ENCODE peak calls at places on chromosomes 7 and 10, in five cellular contexts. P is A673, C is GM12878, I is HCT116, E is PC-9. B is an unnamed sample.

GRCh38 chr7:95534796-95535195 is 49.1 kb downstream of the ASB4 start:
- DNase-seq in P (no peak), C (no peak), I (no peak), E (no peak), B (no peak)

GRCh38 chr7:112234147-112234546 is 27.7 kb downstream of the ZNF277 start:
- DNase-seq in P (no peak), C (no peak), I (no peak), E (no peak), B (no peak)

GRCh38 chr7:101066141-101066857 is 19.0 kb upstream of the TRIM56 start:
- DNase-seq in P (peak; percentile 88), C (no peak), I (no peak), E (no peak), B (no peak)

GRCh38 chr10:70295946-70296345 is 12.1 kb upstream of the NPFFR1 start:
- DNase-seq in P (no peak), C (no peak), I (no peak), E (no peak), B (no peak)

GRCh38 chr10:109934958-109935793 is 11.9 kb upstream of the XPNPEP1 start:
- DNase-seq in P (no peak), C (no peak), I (no peak), E (peak; percentile 72), B (peak; percentile 90)

GRCh38 chr7:44325811-44326241 is 432 bp upstream of the CAMK2B start:
- DNase-seq in P (no peak), C (no peak), I (no peak), E (no peak), B (no peak)

GRCh38 chr10:76550806-76551205 is 1086.8 kb downstream of the KCNMA1 start:
- DNase-seq in P (no peak), C (no peak), I (no peak), E (no peak), B (peak; percentile 36)

GRCh38 chr10:113630929-113631533 is 32.8 kb downstream of the NRAP start:
- DNase-seq in P (no peak), C (no peak), I (no peak), E (no peak), B (no peak)

GRCh38 chr7:27944626-27945025 is 204.7 kb downstream of the TAX1BP1 start:
- DNase-seq in P (no peak), C (no peak), I (no peak), E (no peak), B (no peak)

GRCh38 chr7:64183126-64183742 is 23.8 kb upstream of the ZNF735 start:
- DNase-seq in P (no peak), C (no peak), I (no peak), E (no peak), B (no peak)

GRCh38 chr10:119478111-119479047 is 64.1 kb downstream of the RGS10 start:
- DNase-seq in P (no peak), C (peak; percentile 46), I (no peak), E (no peak), B (no peak)

GRCh38 chr10:75605096-75605495 is 173.7 kb downstream of the LRMDA start:
- DNase-seq in P (no peak), C (no peak), I (no peak), E (no peak), B (no peak)

GRCh38 chr10:93873427-93874115 is 20.2 kb upstream of the SLC35G1 start:
- DNase-seq in P (no peak), C (no peak), I (no peak), E (no peak), B (peak; percentile 73)

GRCh38 chr10:95408931-95409873 is 118.4 kb upstream of the PDLIM1 start:
- DNase-seq in P (peak; percentile 12), C (no peak), I (no peak), E (peak; percentile 82), B (no peak)

GRCh38 chr10:71456631-71457030 is 59.9 kb downstream of the CDH23 start:
- DNase-seq in P (no peak), C (no peak), I (no peak), E (no peak), B (no peak)

GRCh38 chr7:138565451-138566114 is 105.5 kb downstream of the TRIM24 start:
- DNase-seq in P (peak; percentile 13), C (no peak), I (peak; percentile 7), E (peak; percentile 43), B (peak; percentile 67)

GRCh38 chr7:148609045-148609725 is 18.6 kb downstream of the C7orf33 start:
- DNase-seq in P (no peak), C (no peak), I (no peak), E (peak; percentile 20), B (peak; percentile 64)

GRCh38 chr10:114181971-114182370 is 2.8 kb downstream of the TDRD1 start:
- DNase-seq in P (no peak), C (no peak), I (no peak), E (peak; percentile 42), B (no peak)

GRCh38 chr7:122143376-122143750 is 686 bp downstream of the AASS start:
- DNase-seq in P (peak; percentile 42), C (no peak), I (no peak), E (no peak), B (peak; percentile 38)

GRCh38 chr7:5424689-5425506 is 1.3 kb upstream of the TNRC18 start:
- DNase-seq in P (peak; percentile 82), C (no peak), I (no peak), E (peak; percentile 43), B (peak; percentile 59)

GRCh38 chr7:38410056-38410455 is 136.6 kb upstream of the TARP start:
- DNase-seq in P (no peak), C (no peak), I (no peak), E (no peak), B (no peak)

GRCh38 chr10:92407305-92408016 is 116.5 kb downstream of the MARCHF5 start:
- DNase-seq in P (peak; percentile 29), C (no peak), I (no peak), E (peak; percentile 49), B (no peak)

GRCh38 chr10:7444576-7445226 is 33.9 kb upstream of the SFMBT2 start:
- DNase-seq in P (no peak), C (no peak), I (no peak), E (no peak), B (no peak)

GRCh38 chr10:125343118-125343752 is 182.9 kb upstream of the CTBP2 start:
- DNase-seq in P (peak; percentile 31), C (no peak), I (peak; percentile 51), E (no peak), B (peak; percentile 38)

GRCh38 chr7:93799750-93800357 is 90.7 kb downstream of the TFPI2 start:
- DNase-seq in P (peak; percentile 28), C (no peak), I (no peak), E (no peak), B (peak; percentile 11)

GRCh38 chr7:12321248-12321647 is 82.4 kb downstream of the VWDE start:
- DNase-seq in P (no peak), C (no peak), I (no peak), E (no peak), B (peak; percentile 6)

GRCh38 chr7:155344618-155345433 is 47.1 kb downstream of the INSIG1 start:
- DNase-seq in P (peak; percentile 84), C (no peak), I (peak; percentile 61), E (peak; percentile 66), B (peak; percentile 69)

GRCh38 chr10:63137306-63137705 is 4.2 kb downstream of the NRBF2 start:
- DNase-seq in P (no peak), C (no peak), I (no peak), E (no peak), B (peak; percentile 72)

GRCh38 chr10:14302035-14302434 is 28.7 kb downstream of the FRMD4A start:
- DNase-seq in P (peak; percentile 41), C (no peak), I (no peak), E (no peak), B (peak; percentile 22)

GRCh38 chr10:116607336-116607735 is 13.4 kb upstream of the PNLIPRP2 start:
- DNase-seq in P (no peak), C (no peak), I (no peak), E (no peak), B (no peak)

DNA sequence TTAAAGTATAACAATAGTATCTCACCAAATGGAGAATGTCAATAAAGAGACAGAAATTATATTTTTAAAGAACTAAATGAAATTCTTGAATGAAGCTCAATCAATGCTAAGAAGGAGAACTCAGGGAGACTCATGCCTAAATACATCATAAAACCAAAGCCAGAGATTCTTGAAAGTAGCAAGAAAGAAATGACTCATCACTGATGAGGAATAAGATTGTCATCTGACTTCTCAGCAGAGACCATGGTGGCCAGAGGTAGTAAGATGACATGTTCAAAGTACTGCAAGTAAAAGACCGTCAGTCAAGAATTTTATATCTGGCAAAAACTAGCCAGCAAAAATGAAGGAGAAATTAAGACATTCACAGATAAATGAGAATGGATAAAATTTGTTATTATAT is 399.0 kb downstream of the GRID1 start:
- DNase-seq in P (no peak), C (peak; percentile 2), I (peak; percentile 29), E (no peak), B (no peak)
- TF ChIP-seq EZH2 in P (no peak), C (no peak), I (no peak), E (no peak), B (no peak)

DNA sequence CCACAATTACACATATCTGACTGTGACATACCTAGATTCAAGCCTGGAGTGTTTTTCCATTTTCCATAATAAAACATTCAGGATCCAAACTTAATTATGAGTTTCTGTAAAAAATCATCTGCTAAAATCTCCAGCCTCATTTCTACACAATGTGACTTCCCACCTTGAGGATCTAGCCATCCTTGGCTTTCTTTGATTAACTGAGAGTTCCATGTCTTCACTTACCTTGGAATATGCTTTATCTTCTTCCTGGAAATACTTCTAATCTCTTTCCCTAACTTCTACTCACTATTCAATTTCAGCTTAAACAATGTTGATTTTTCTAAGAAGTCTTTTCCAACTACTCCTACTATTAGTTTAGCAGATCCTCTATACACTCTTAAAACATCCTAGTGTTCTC is 16.5 kb upstream of the GIMAP2 start:
- DNase-seq in P (no peak), C (no peak), I (no peak), E (no peak), B (no peak)
- H3K4me1 ChIP-seq in P (no peaks in the 10 kb centered on the region), C (peaks cover 60% of the 10 kb centered on the region), I (no peaks in the 10 kb centered on the region), E (no peaks in the 10 kb centered on the region), B (no peaks in the 10 kb centered on the region)

DNA sequence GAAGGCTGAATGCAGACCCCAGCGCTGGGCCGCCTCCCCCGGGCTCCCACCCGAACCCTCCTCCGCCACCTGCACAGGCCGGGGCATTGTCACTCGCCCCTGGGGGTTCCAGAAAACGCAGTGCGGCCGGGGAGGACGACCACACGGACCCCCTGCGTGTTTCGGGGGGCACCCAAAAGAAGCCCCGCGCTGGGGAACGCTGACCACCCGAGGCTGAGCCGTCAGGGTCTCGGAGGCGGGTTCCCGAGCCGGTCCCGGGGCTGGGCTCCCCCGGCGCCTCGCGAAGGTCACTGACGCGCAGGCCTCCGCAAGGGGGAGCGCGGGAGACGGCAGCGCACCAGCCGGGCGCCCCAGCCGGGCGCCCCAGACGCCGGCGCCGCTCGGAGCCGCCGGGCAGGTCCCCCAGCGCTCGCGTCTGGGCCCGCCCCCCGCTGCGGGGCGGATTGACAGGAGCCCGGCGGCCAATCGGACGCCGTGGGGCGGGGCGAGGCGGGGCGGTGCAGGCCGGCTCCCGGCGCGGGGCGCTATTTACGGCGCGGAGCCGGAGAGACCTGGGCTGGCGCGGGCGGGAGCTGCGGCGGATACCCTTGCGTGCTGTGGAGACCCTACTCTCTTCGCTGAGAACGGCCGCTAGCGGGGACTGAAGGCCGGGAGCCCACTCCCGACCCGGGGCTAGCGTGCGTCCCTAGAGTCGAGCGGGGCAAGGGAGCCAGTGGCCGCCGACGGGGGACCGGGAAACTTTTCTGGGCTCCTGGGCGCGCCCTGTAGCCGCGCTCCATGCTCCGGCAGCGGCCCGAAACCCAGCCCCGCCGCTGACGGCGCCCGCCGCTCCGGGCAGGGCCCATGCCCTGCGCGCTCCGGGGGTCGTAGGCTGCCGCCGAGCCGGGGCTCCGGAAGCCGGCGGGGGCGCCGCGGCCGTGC is at the start of gene BAMBI:
- DNase-seq in P (peak; percentile 98), C (no peak), I (peak; percentile 77), E (peak; percentile 43), B (peak; percentile 88)
- TF ChIP-seq EZH2 in P (no peak), C (no peak), I (no peak), E (no peak), B (no peak)

GRCh38 chr7:106871793-106872571 is 6.9 kb downstream of the PIK3CG start:
- DNase-seq in P (no peak), C (no peak), I (no peak), E (no peak), B (no peak)
- H3K4me1 ChIP-seq in P (peaks cover 22% of the 10 kb centered on the region), C (peaks cover 32% of the 10 kb centered on the region), I (no peaks in the 10 kb centered on the region), E (no peaks in the 10 kb centered on the region), B (no peaks in the 10 kb centered on the region)

B was measured in fibroblast of lung.